ENCODE peak calls at places on chromosomes 4 and X, in ten cellular contexts. B is AG10803; Y is NCI-H1105; D is left ventricle myocardium inferior; M is stimulated activated CD4-positive, alpha-beta T cell treated with anti-CD3 and anti-CD28 coated beads, Interleukin-4, amount 100 ng/mL, for 24 hours; F is aorta; A is HTR-8/SVneo; S is NCI-H1436; O is AG04450; E is naive thymus-derived CD4-positive, alpha-beta T cell. G is an unnamed sample.

GRCh38 chr4:38313999-38314561 is 349.9 kb upstream of the KLF3 start:
- DNase-seq in B (peak), Y (no peak), D (no peak), M (no peak), F (no peak), A (peak), S (no peak), O (no peak), E (no peak), G (peak)

GRCh38 chrX:65127804-65128203 is 151.6 kb upstream of the ZC4H2 start:
- DNase-seq in B (peak), Y (no peak), D (no peak), M (no peak), F (no peak), A (no peak), S (no peak), O (no peak), E (no peak), G (no peak)

GRCh38 chrX:151821226-151821625 is 86.7 kb downstream of the CNGA2 start:
- DNase-seq in B (no peak), Y (no peak), D (no peak), M (no peak), F (no peak), A (no peak), S (no peak), O (no peak), E (no peak), G (no peak)

GRCh38 chr4:46994007-46994405 is 625 bp upstream of the GABRA4 start:
- DNase-seq in B (no peak), Y (no peak), D (no peak), M (no peak), F (no peak), A (no peak), S (no peak), O (no peak), E (no peak), G (no peak)

GRCh38 chr4:159828687-159829086 is 725.8 kb downstream of the RAPGEF2 start:
- DNase-seq in B (no peak), Y (no peak), D (no peak), M (no peak), F (no peak), A (no peak), S (no peak), O (no peak), E (no peak), G (no peak)

GRCh38 chr4:99090511-99090910 is 1.9 kb upstream of the ADH5 start:
- DNase-seq in B (peak), Y (no peak), D (no peak), M (no peak), F (no peak), A (no peak), S (no peak), O (no peak), E (no peak), G (no peak)

GRCh38 chr4:102174800-102175199 is 170.5 kb downstream of the SLC39A8 start:
- DNase-seq in B (peak), Y (no peak), D (no peak), M (no peak), F (no peak), A (no peak), S (no peak), O (peak), E (no peak), G (no peak)

GRCh38 chrX:11341274-11342256 is 48.4 kb downstream of the AMELX start:
- DNase-seq in B (peak), Y (no peak), D (peak), M (no peak), F (peak), A (no peak), S (no peak), O (no peak), E (no peak), G (peak)